ENCODE peak calls at places on chromosomes 6 and 20, in eight cellular contexts. N is naive thymus-derived CD4-positive, alpha-beta T cell; T is A549; X is HCT116; A is suprapubic skin; H is adrenal gland; Z is mammary epithelial cell; C is ovary. B is an unnamed sample.

GRCh38 chr6:125100018-125100652 is 53.4 kb upstream of the TPD52L1 start:
- DNase-seq in C (no peak), Z (no peak), N (no peak), A (no peak), T (no peak), H (no peak), X (no peak), B (no peak)

GRCh38 chr20:1341561-1342265 is 12.8 kb upstream of the SDCBP2 start:
- DNase-seq in A (no peak), X (no peak), C (no peak), Z (no peak), N (no peak), T (no peak), H (no peak), B (no peak)

GRCh38 chr20:63639093-63639860 is 12.4 kb upstream of the GMEB2 start:
- DNase-seq in N (peak; percentile 84), X (no peak), A (no peak), C (no peak), T (no peak), Z (no peak), H (peak; percentile 37), B (peak; percentile 79)

GRCh38 chr6:104344223-104344622 is 515.5 kb downstream of the HACE1 start:
- DNase-seq in Z (no peak), C (no peak), N (no peak), T (no peak), A (no peak), H (no peak), X (no peak), B (no peak)

GRCh38 chr20:1895674-1896496 is 678 bp downstream of the SIRPA start:
- DNase-seq in X (no peak), N (no peak), C (peak; percentile 37), T (no peak), Z (peak; percentile 44), A (no peak), H (no peak), B (no peak)

GRCh38 chr6:100175814-100176275 is 181.8 kb upstream of the MCHR2 start:
- DNase-seq in H (no peak), X (no peak), C (no peak), Z (peak; percentile 52), A (no peak), T (peak; percentile 59), N (no peak), B (no peak)

GRCh38 chr6:75219213-75219612 is 13.4 kb upstream of the COL12A1 start:
- DNase-seq in A (no peak), C (no peak), Z (no peak), N (no peak), T (no peak), X (no peak), H (no peak), B (no peak)

GRCh38 chr6:2157441-2158127 is 87.8 kb downstream of the GMDS start:
- DNase-seq in A (no peak), T (no peak), Z (peak; percentile 86), C (no peak), N (no peak), H (no peak), X (peak; percentile 48), B (no peak)

GRCh38 chr6:72554203-72554564 is 67.7 kb upstream of the KCNQ5 start:
- DNase-seq in C (no peak), N (no peak), X (no peak), Z (peak; percentile 79), H (no peak), A (no peak), T (peak; percentile 25), B (no peak)

GRCh38 chr6:18640134-18640533 is 253.0 kb downstream of the RNF144B start:
- DNase-seq in T (no peak), A (no peak), X (no peak), C (no peak), N (no peak), Z (no peak), H (no peak), B (no peak)

GRCh38 chr6:31851485-31851832 is 11.2 kb downstream of the NEU1 start:
- DNase-seq in A (no peak), T (no peak), C (no peak), N (no peak), X (no peak), Z (no peak), H (no peak), B (no peak)

GRCh38 chr6:7541175-7542064 is at the start of gene DSP:
- DNase-seq in C (peak; percentile 20), N (no peak), H (peak; percentile 58), T (peak; percentile 69), X (peak; percentile 48), Z (peak; percentile 93), A (peak; percentile 76), B (no peak)

GRCh38 chr20:37558306-37558705 is 30.6 kb upstream of the BLCAP start:
- DNase-seq in A (no peak), Z (no peak), H (no peak), C (no peak), X (no peak), T (no peak), N (no peak), B (no peak)

GRCh38 chr6:155481215-155481614 is 25.6 kb upstream of the NOX3 start:
- DNase-seq in C (no peak), X (no peak), N (no peak), Z (no peak), A (no peak), T (no peak), H (no peak), B (no peak)

GRCh38 chr6:161631676-161632194 is 357.9 kb upstream of the AGPAT4 start:
- DNase-seq in T (no peak), X (no peak), C (no peak), A (no peak), H (no peak), N (no peak), Z (no peak), B (no peak)

GRCh38 chr20:44990957-44991356 is 24.6 kb downstream of the STK4 start:
- DNase-seq in C (no peak), X (no peak), H (no peak), Z (no peak), A (no peak), N (no peak), T (no peak), B (no peak)

GRCh38 chr20:44997171-44997570 is 30.9 kb downstream of the STK4 start:
- DNase-seq in A (no peak), H (no peak), Z (no peak), T (no peak), X (no peak), N (no peak), C (no peak), B (no peak)

GRCh38 chr20:44997668-44998067 is 31.4 kb downstream of the STK4 start:
- DNase-seq in A (no peak), Z (no peak), C (no peak), H (no peak), T (no peak), N (no peak), X (no peak), B (no peak)

GRCh38 chr20:44990425-44990824 is 24.1 kb downstream of the STK4 start:
- DNase-seq in Z (no peak), N (no peak), X (no peak), C (no peak), A (no peak), T (no peak), H (no peak), B (no peak)

GRCh38 chr20:44993343-44993742 is 27.0 kb downstream of the STK4 start:
- DNase-seq in A (no peak), Z (no peak), H (no peak), T (no peak), N (no peak), C (no peak), X (no peak), B (no peak)
- H3K27ac ChIP-seq in A (no peak overlapping the region), Z (no peak overlapping the region), H (no peak overlapping the region), T (no peak overlapping the region), N (no peak overlapping the region), C (no peak overlapping the region), X (no peak overlapping the region), B (no peak overlapping the region)

GRCh38 chr6:4809999-4810918 is 34.1 kb downstream of the CDYL start:
- DNase-seq in Z (peak; percentile 73), N (no peak), C (no peak), A (no peak), T (peak; percentile 68), H (no peak), X (peak; percentile 21), B (no peak)
- H3K27ac ChIP-seq in Z (peak overlapping the region; percentile 66), N (no peak overlapping the region), C (no peak overlapping the region), A (no peak overlapping the region), T (peak overlapping the region; percentile 65), H (no peak overlapping the region), X (no peak overlapping the region), B (no peak overlapping the region)

DNA sequence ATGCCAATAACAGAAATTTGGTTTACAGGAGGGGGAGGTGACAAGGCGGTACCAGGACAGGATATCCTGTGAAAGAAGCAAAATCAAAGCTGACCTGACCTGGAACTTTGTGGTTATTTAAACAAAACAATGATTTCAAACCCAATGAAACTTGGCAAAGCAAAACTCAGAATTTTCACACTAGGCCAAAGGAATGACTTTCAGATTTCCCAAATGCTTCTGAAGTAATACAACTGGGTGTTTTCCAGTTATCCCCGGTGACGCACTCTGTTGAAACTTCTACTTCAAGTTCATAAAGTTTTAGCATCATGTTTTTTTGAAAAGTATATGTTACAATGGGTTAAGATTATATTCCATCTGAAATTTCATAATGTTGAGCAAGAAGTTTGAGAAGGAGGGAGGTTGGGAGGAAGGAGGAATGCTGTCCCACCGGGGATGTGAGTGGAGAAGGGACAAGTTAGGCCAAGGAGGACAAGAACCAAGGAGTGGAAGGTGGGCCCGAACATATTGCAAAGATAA is 78.1 kb upstream of the TRAF3IP2 start:
- DNase-seq in A (no peak), N (no peak), C (peak; percentile 50), H (no peak), Z (no peak), X (no peak), T (no peak), B (no peak)
- H3K27ac ChIP-seq in A (peak overlapping the region; percentile 86), N (peak overlapping the region; percentile 46), C (no peak overlapping the region), H (peak overlapping the region; percentile 85), Z (no peak overlapping the region), X (no peak overlapping the region), T (no peak overlapping the region), B (no peak overlapping the region)

DNA sequence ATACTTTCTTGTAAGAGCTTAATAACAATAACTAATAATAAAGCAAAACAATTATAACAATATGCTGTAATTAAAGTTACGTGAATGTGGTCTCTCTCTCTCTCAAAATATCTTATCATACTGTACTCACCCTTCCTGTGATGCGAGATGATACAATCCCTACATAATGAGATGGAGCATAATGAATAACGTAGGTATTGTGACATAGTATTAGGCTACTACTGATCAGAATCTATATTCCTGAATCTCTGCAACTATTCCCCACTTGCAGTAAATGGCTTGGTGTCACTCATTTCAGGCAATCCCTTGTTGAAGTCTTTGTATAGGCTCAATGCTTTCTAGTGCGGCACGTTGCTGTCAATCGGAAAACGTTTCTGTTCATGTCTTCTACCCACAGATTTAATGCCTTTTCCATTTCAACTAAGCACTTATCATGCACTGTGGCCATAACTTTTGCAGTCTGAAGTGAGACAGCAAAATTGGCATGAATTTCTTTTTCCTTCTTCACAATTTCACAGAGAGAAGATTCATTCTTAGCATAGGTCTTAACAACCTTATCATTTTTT is 32.3 kb downstream of the MOXD1 start:
- DNase-seq in H (no peak), T (no peak), C (no peak), A (no peak), Z (no peak), N (no peak), X (no peak), B (no peak)
- H3K27ac ChIP-seq in H (no peak overlapping the region), T (no peak overlapping the region), C (no peak overlapping the region), A (no peak overlapping the region), Z (no peak overlapping the region), N (no peak overlapping the region), X (no peak overlapping the region), B (no peak overlapping the region)

B was measured in CD8-positive, alpha-beta T cell.